ENCODE peak calls at places on chromosome 5, in seven cellular contexts. E is A549, D is ovary, A is H1, F is stomach, C is suprapubic skin, B is GM12878. U is an unnamed sample.
A peak's percentile ranks its signal among the peaks of the same experiment; 100 is the strongest.

GRCh38 chr5:9284781-9285307 is 261.0 kb downstream of the SEMA5A start:
- DNase-seq in E (no peak), D (peak; percentile 20), A (no peak), F (no peak), C (no peak), B (no peak), U (no peak)

GRCh38 chr5:176501333-176501732 is 35.9 kb downstream of the RNF44 start:
- DNase-seq in E (no peak), D (no peak), A (no peak), F (no peak), C (no peak), B (no peak), U (no peak)

GRCh38 chr5:134119720-134120119 is 5.2 kb downstream of the TCF7 start:
- DNase-seq in E (no peak), D (no peak), A (no peak), F (no peak), C (no peak), B (no peak), U (no peak)

GRCh38 chr5:14851067-14851422 is 20.5 kb downstream of the ANKH start:
- DNase-seq in E (no peak), D (no peak), A (no peak), F (no peak), C (no peak), B (no peak), U (no peak)

GRCh38 chr5:1037123-1037670 is 28.6 kb downstream of the NKD2 start:
- DNase-seq in E (no peak), D (no peak), A (no peak), F (no peak), C (peak; percentile 73), B (no peak), U (no peak)

GRCh38 chr5:39080597-39081204 is 6.5 kb upstream of the RICTOR start:
- DNase-seq in E (peak; percentile 92), D (peak; percentile 35), A (no peak), F (peak; percentile 50), C (no peak), B (no peak), U (no peak)

GRCh38 chr5:74636149-74636548 is 4.4 kb downstream of the ENC1 start:
- DNase-seq in E (no peak), D (no peak), A (no peak), F (no peak), C (no peak), B (no peak), U (no peak)

GRCh38 chr5:139451176-139451575 is 11.4 kb downstream of the ECSCR start:
- DNase-seq in E (no peak), D (no peak), A (no peak), F (no peak), C (no peak), B (no peak), U (no peak)

GRCh38 chr5:13814293-13814692 is 130.2 kb downstream of the DNAH5 start:
- DNase-seq in E (no peak), D (no peak), A (no peak), F (no peak), C (no peak), B (no peak), U (no peak)

GRCh38 chr5:64768358-64769312 is at the start of the genes CWC27 and SREK1IP1:
- DNase-seq in E (peak; percentile 92), D (peak; percentile 82), A (peak; percentile 69), F (peak; percentile 83), C (peak; percentile 87), B (peak; percentile 79), U (peak; percentile 27)
- TF ChIP-seq EP300 in E (no peak), D (no peak), A (peak; percentile 95), F (no peak), C (no peak), B (peak; percentile 28), U (peak; percentile 30)

GRCh38 chr5:53027913-53028312 is 38.8 kb downstream of the ITGA2 start:
- DNase-seq in E (peak; percentile 39), D (no peak), A (no peak), F (peak; percentile 68), C (no peak), B (no peak), U (no peak)
- H3K4me1 ChIP-seq in E (peaks cover 91% of the 10 kb centered on the region), D (no peaks in the 10 kb centered on the region), A (no peaks in the 10 kb centered on the region), F (peaks cover 28% of the 10 kb centered on the region), C (peaks cover 40% of the 10 kb centered on the region), B (no peaks in the 10 kb centered on the region), U (no peaks in the 10 kb centered on the region)

GRCh38 chr5:180860887-180861822 is at the start of gene ZFP62:
- DNase-seq in E (peak; percentile 94), D (peak; percentile 95), A (peak; percentile 88), F (peak; percentile 93), C (peak; percentile 93), B (peak; percentile 62), U (peak; percentile 67)
- TF ChIP-seq POLR2A in E (peak; percentile 21), D (peak; percentile 41), A (peak; percentile 59), F (no peak), C (peak; percentile 32), B (peak; percentile 82), U (no peak)

DNA sequence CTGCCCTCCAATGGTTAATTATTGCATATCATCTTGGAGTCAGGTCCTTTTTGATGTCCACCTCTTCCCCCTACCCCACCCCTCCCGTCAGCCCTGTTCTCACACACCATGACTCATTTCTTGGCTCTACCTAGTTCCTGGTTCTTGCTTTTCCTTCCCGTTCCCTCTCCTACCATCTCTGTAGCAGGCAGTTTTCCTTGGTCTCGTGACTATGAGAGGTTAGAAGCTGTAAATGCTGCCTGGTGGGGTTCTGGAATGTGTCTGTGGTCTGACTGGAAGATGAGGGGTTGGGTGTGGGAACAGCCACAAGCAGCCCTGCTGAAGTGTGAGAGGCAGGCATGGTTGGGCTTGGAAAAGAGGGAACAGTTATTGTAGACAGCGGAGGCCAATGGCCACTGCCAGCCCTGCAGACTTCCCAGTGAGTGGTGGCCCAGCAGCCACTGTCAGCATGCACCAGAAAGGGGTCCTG is 18.2 kb downstream of the SLC22A5 start:
- DNase-seq in E (peak; percentile 84), D (peak; percentile 56), A (no peak), F (peak; percentile 63), C (no peak), B (no peak), U (no peak)
- TF ChIP-seq EP300 in E (no peak), D (no peak), A (no peak), F (peak; percentile 9), C (no peak), B (no peak), U (peak; percentile 80)

GRCh38 chr5:181246276-181247050 is 2.8 kb upstream of the RACK1 start:
- DNase-seq in E (peak; percentile 88), D (peak; percentile 91), A (no peak), F (peak; percentile 91), C (peak; percentile 97), B (no peak), U (peak; percentile 82)

GRCh38 chr5:181243521-181244307 is at the start of gene RACK1:
- DNase-seq in E (peak; percentile 92), D (peak; percentile 87), A (no peak), F (peak; percentile 88), C (peak; percentile 97), B (peak; percentile 89), U (peak; percentile 86)

GRCh38 chr5:181243020-181243520 is 636 bp downstream of the RACK1 start:
- DNase-seq in E (no peak), D (no peak), A (no peak), F (no peak), C (no peak), B (no peak), U (no peak)

GRCh38 chr5:181248277-181248676 is 4.6 kb upstream of the RACK1 start:
- DNase-seq in E (no peak), D (peak; percentile 17), A (no peak), F (no peak), C (no peak), B (no peak), U (no peak)

DNA sequence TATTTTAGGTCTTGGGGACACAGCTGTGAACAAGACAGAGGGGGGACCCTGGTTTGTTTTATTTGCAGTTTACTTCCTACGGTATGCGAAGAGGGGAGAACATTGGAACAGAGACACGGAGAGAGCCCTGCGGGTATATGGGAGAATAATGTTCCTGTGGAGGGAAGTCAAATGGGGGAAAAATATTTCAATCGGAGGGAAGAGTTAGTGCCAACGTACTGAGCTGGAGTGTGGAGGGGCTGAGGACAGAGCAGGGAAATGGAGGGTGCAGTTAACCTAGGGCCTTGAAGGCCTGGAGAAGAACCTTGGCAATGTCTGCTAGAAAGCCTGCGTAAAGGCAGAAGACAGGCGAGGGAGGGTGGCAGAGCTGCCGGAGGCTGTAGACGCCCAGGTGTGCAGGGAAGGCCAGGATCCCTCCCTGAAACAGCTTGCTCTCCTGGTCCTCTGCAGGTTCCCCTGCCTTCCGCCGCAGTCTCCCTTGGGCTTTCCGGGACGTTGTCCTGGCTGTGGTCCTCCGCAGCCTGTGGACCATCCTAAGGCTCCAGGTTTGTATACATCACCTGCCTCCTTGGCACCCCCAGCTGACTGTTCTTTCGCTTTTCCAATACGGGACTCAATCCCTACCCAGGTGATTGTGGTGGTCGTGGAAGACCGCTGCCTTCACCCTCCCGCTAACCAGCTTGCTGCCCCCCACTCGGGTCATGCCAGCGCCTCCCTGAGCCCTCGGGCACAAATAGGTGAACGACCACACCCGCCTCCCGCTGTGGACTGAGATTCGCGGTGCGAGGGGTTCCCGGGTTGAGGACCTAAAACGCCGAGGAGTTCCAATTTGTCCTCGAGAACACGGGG is 1.9 kb upstream of the RACK1 start:
- DNase-seq in E (no peak), D (no peak), A (no peak), F (no peak), C (no peak), B (no peak), U (no peak)
- H3K4me1 ChIP-seq in E (peaks cover 58% of the 10 kb centered on the region), D (peaks cover 18% of the 10 kb centered on the region), A (peaks cover 8% of the 10 kb centered on the region), F (peaks cover 74% of the 10 kb centered on the region), C (peaks cover 76% of the 10 kb centered on the region), B (peaks cover 24% of the 10 kb centered on the region), U (peaks cover 69% of the 10 kb centered on the region)

DNA sequence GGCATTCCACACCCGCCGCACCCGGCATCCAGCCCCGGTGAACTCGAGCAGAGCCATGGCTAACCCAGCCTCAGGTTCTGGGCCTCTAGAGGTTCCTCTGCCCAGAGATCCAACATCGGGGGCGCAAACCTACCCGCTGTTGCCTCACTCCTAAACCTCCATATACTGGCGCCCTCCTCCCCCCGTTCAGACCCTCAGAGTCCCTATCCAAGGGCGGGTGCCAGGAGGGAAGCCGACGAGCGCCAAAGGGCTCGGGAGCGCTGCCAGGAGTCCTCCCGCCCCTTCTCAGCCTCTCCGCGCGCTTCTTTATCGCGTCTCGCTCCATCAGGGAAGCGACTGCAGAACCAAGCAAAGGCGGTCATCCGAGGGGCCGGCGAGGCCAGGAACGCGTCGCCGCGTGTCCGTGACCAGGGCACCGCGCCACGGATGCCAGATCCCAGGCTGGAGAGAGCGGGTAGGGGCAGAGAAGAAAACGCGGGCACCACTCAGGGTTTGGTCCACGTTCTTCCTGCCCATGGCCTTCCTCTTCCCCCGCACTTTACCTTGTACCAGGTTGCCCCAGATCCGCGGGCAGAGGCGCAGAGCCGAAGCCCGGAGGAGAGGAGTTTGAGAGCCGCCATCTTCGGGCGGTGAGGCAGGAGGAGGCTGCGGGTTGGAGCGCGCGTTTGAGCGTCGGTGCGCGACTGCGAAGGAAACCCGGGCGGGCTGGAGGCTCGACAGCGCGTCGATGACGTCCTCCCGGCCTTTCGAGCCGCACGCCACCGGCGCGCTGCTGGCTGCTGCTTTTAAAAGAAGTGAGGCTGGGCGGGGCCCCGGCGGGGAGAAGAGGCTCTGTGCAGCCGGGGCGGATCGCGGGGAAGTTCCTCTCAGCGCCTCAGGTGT is at the start of gene OXCT1:
- DNase-seq in E (peak; percentile 49), D (peak; percentile 85), A (peak; percentile 54), F (peak; percentile 82), C (peak; percentile 94), B (peak; percentile 45), U (peak; percentile 57)
- TF ChIP-seq POLR2A in E (no peak), D (peak; percentile 72), A (peak; percentile 92), F (peak; percentile 77), C (peak; percentile 76), B (peak; percentile 98), U (peak; percentile 60)

U was measured in tibial nerve.